ENCODE peak calls at places on chromosome 9, in six cellular contexts. One of them, this sample, is unnamed.

GRCh38 chr9:22342489-22343217 is 104.0 kb upstream of the DMRTA1 start:
- DNase-seq in AG10803: peak
- DNase-seq in mammary epithelial cell: peak
- DNase-seq in RWPE1: peak
- DNase-seq in fibroblast of mammary gland: peak
- DNase-seq in Peyer's patch: no peak
- DNase-seq in this sample: no peak

GRCh38 chr9:86660146-86660545 is 287.2 kb downstream of the GAS1 start:
- DNase-seq in fibroblast of mammary gland: peak
- DNase-seq in mammary epithelial cell: peak
- DNase-seq in RWPE1: peak
- DNase-seq in AG10803: peak
- DNase-seq in Peyer's patch: no peak
- DNase-seq in this sample: no peak

GRCh38 chr9:106619211-106619610 is 243.8 kb upstream of the ZNF462 start:
- DNase-seq in AG10803: peak
- DNase-seq in mammary epithelial cell: peak
- DNase-seq in RWPE1: peak
- DNase-seq in Peyer's patch: no peak
- DNase-seq in fibroblast of mammary gland: peak
- DNase-seq in this sample: no peak

GRCh38 chr9:18743976-18744375 is 270.0 kb downstream of the ADAMTSL1 start:
- DNase-seq in fibroblast of mammary gland: peak
- DNase-seq in Peyer's patch: no peak
- DNase-seq in RWPE1: no peak
- DNase-seq in mammary epithelial cell: peak
- DNase-seq in AG10803: peak
- DNase-seq in this sample: no peak

GRCh38 chr9:13110766-13111400 is 168.6 kb downstream of the MPDZ start:
- DNase-seq in fibroblast of mammary gland: peak
- DNase-seq in mammary epithelial cell: no peak
- DNase-seq in Peyer's patch: no peak
- DNase-seq in AG10803: peak
- DNase-seq in RWPE1: no peak
- DNase-seq in this sample: no peak

GRCh38 chr9:4596165-4596922 is 65.8 kb upstream of the PLPP6 start:
- DNase-seq in RWPE1: no peak
- DNase-seq in mammary epithelial cell: no peak
- DNase-seq in AG10803: no peak
- DNase-seq in Peyer's patch: peak
- DNase-seq in fibroblast of mammary gland: peak
- DNase-seq in this sample: no peak

GRCh38 chr9:138020120-138020794 is 142.7 kb downstream of the CACNA1B start:
- DNase-seq in fibroblast of mammary gland: no peak
- DNase-seq in AG10803: no peak
- DNase-seq in mammary epithelial cell: no peak
- DNase-seq in RWPE1: no peak
- DNase-seq in Peyer's patch: no peak
- DNase-seq in this sample: peak

GRCh38 chr9:98536542-98537173 is 172.1 kb downstream of the GABBR2 start:
- DNase-seq in fibroblast of mammary gland: no peak
- DNase-seq in mammary epithelial cell: no peak
- DNase-seq in AG10803: no peak
- DNase-seq in RWPE1: no peak
- DNase-seq in Peyer's patch: peak
- DNase-seq in this sample: no peak

GRCh38 chr9:21605489-21605931 is 123.4 kb upstream of the IFNE start:
- DNase-seq in RWPE1: no peak
- DNase-seq in Peyer's patch: no peak
- DNase-seq in AG10803: peak
- DNase-seq in fibroblast of mammary gland: peak
- DNase-seq in mammary epithelial cell: peak
- DNase-seq in this sample: no peak

GRCh38 chr9:137461663-137462395 is 2.7 kb upstream of the NSMF start:
- DNase-seq in AG10803: peak
- DNase-seq in mammary epithelial cell: no peak
- DNase-seq in RWPE1: peak
- DNase-seq in fibroblast of mammary gland: peak
- DNase-seq in Peyer's patch: peak
- DNase-seq in this sample: peak

GRCh38 chr9:112158629-112159228 is 16.4 kb downstream of the SUSD1 start:
- DNase-seq in mammary epithelial cell: no peak
- DNase-seq in Peyer's patch: no peak
- DNase-seq in RWPE1: no peak
- DNase-seq in AG10803: no peak
- DNase-seq in fibroblast of mammary gland: no peak
- DNase-seq in this sample: no peak

GRCh38 chr9:11135856-11136255 is 523.1 kb upstream of the PTPRD start:
- DNase-seq in fibroblast of mammary gland: no peak
- DNase-seq in RWPE1: no peak
- DNase-seq in mammary epithelial cell: no peak
- DNase-seq in AG10803: no peak
- DNase-seq in Peyer's patch: no peak
- DNase-seq in this sample: no peak

GRCh38 chr9:68562456-68562855 is 21.8 kb upstream of the TMEM252 start:
- DNase-seq in RWPE1: no peak
- DNase-seq in AG10803: no peak
- DNase-seq in Peyer's patch: no peak
- DNase-seq in fibroblast of mammary gland: no peak
- DNase-seq in mammary epithelial cell: no peak
- DNase-seq in this sample: no peak

GRCh38 chr9:126692041-126692758 is 78.5 kb downstream of the LMX1B start:
- DNase-seq in mammary epithelial cell: no peak
- DNase-seq in fibroblast of mammary gland: no peak
- DNase-seq in Peyer's patch: no peak
- DNase-seq in AG10803: no peak
- DNase-seq in RWPE1: no peak
- DNase-seq in this sample: peak

GRCh38 chr9:126690431-126691051 is 76.8 kb downstream of the LMX1B start:
- DNase-seq in Peyer's patch: peak
- DNase-seq in RWPE1: peak
- DNase-seq in AG10803: no peak
- DNase-seq in fibroblast of mammary gland: peak
- DNase-seq in mammary epithelial cell: no peak
- DNase-seq in this sample: no peak

GRCh38 chr9:126689027-126689825 is 75.5 kb downstream of the LMX1B start:
- DNase-seq in Peyer's patch: no peak
- DNase-seq in fibroblast of mammary gland: no peak
- DNase-seq in AG10803: no peak
- DNase-seq in mammary epithelial cell: no peak
- DNase-seq in RWPE1: no peak
- DNase-seq in this sample: no peak

GRCh38 chr9:126687868-126688503 is 74.3 kb downstream of the LMX1B start:
- DNase-seq in mammary epithelial cell: no peak
- DNase-seq in Peyer's patch: no peak
- DNase-seq in RWPE1: no peak
- DNase-seq in AG10803: no peak
- DNase-seq in fibroblast of mammary gland: no peak
- DNase-seq in this sample: no peak

DNA sequence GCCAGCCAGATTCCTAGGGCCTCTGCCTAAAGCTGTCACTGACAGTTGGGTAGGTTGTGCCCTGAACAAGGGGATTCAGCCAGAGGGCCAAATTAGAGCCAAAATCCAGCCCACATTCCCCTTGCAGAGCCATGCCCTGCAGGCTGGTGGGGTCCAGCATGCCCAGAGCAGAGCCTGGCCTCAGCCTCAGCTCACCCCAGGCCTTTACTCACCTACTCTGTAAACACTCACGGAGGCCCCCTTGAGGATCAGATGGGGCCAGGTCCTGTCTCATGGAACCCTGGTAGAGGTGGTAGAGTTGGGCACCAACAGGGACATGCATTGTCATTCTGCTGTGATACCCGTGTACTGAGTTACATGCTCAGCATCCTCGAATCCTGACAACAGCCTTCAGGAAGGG is 74.9 kb downstream of the LMX1B start:
- DNase-seq in Peyer's patch: no peak
- DNase-seq in RWPE1: no peak
- DNase-seq in AG10803: no peak
- DNase-seq in mammary epithelial cell: no peak
- DNase-seq in fibroblast of mammary gland: no peak
- DNase-seq in this sample: no peak
- TF ChIP-seq CTCF in Peyer's patch: no peak
- TF ChIP-seq CTCF in RWPE1: no peak
- TF ChIP-seq CTCF in AG10803: no peak
- TF ChIP-seq CTCF in mammary epithelial cell: no peak
- TF ChIP-seq CTCF in fibroblast of mammary gland: no peak
- TF ChIP-seq CTCF in this sample: no peak

GRCh38 chr9:132801659-132802058 is 76.4 kb downstream of the AK8 start:
- DNase-seq in mammary epithelial cell: no peak
- DNase-seq in Peyer's patch: no peak
- DNase-seq in fibroblast of mammary gland: no peak
- DNase-seq in AG10803: no peak
- DNase-seq in RWPE1: no peak
- DNase-seq in this sample: no peak

GRCh38 chr9:132802121-132802795 is 75.8 kb downstream of the AK8 start:
- DNase-seq in RWPE1: no peak
- DNase-seq in fibroblast of mammary gland: no peak
- DNase-seq in Peyer's patch: no peak
- DNase-seq in mammary epithelial cell: no peak
- DNase-seq in AG10803: no peak
- DNase-seq in this sample: no peak

GRCh38 chr9:132800038-132800648 is 77.9 kb downstream of the AK8 start:
- DNase-seq in AG10803: peak
- DNase-seq in RWPE1: peak
- DNase-seq in fibroblast of mammary gland: peak
- DNase-seq in Peyer's patch: peak
- DNase-seq in mammary epithelial cell: peak
- DNase-seq in this sample: no peak

GRCh38 chr9:132797861-132798659 is 80.0 kb downstream of the AK8 start:
- DNase-seq in mammary epithelial cell: no peak
- DNase-seq in RWPE1: no peak
- DNase-seq in AG10803: peak
- DNase-seq in fibroblast of mammary gland: peak
- DNase-seq in Peyer's patch: no peak
- DNase-seq in this sample: no peak

DNA sequence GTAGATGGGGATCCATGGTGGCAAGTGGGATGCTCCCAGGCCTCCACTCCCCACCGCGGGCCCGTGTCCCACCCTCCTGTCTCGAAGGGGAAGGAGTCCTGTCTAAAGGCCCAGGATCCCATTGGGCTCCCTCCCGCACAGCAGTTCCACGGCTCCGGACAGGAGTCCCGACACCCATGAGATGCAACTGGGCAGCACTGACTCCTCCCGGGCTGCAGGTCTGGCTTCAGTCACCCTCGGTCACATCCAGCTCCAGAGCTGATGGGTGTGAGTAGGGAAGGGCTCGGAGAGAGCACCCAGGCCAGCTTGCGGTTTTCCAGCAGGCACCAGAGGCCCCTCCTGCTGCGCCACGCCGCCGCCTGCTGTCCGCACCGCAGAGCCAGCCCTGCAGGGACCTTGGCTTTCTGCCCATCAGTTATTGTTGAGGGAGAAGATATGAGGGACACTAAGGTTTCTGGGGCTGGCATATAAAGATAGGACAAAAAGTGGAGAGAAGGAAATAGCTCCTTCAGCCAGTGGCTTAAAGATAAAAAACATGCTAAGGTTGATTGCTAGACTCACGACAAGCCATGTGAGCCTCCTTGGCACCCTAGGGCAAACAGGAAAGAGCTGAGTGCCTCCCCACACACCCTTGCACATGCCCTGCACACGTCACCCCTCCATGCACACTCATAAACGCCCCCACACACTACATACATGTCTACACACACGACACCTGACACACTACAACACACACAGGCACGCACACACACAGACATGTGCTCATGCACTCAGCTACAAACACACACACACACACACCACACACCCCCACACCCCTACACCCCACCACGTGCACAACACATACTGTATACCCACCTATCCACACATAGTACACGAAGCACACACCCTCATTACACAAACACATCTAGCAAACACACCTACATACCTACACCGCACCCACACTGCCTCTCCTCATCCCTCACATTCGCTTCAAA is 79.0 kb downstream of the AK8 start:
- DNase-seq in RWPE1: no peak
- DNase-seq in Peyer's patch: no peak
- DNase-seq in mammary epithelial cell: no peak
- DNase-seq in fibroblast of mammary gland: peak
- DNase-seq in AG10803: no peak
- DNase-seq in this sample: no peak
- TF ChIP-seq CTCF in RWPE1: no peak
- TF ChIP-seq CTCF in Peyer's patch: no peak
- TF ChIP-seq CTCF in mammary epithelial cell: no peak
- TF ChIP-seq CTCF in fibroblast of mammary gland: no peak
- TF ChIP-seq CTCF in AG10803: no peak
- TF ChIP-seq CTCF in this sample: no peak

DNA sequence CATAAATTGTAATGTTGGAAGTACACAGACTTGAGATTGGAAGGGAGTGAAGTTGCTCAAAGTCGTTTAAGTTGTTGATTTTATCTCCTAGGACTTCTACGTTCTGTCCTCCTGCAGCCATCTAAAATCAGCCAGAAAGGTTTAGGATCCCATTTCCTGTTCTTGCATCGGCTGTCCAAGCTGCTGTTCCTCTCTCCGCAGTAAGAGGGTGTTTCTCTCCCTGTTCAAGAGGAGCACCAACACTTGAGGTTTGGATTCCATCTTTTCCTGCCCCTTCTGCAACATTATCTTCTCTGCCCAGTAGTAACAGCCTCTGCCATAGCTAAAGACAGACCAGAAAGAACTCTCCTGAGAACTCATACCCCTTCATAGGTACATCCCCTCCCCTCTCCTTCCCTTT is 373.4 kb downstream of the GADD45G start:
- DNase-seq in RWPE1: peak
- DNase-seq in mammary epithelial cell: no peak
- DNase-seq in Peyer's patch: no peak
- DNase-seq in AG10803: peak
- DNase-seq in fibroblast of mammary gland: no peak
- DNase-seq in this sample: no peak
- TF ChIP-seq CTCF in RWPE1: no peak
- TF ChIP-seq CTCF in mammary epithelial cell: peak
- TF ChIP-seq CTCF in Peyer's patch: no peak
- TF ChIP-seq CTCF in AG10803: peak
- TF ChIP-seq CTCF in fibroblast of mammary gland: peak
- TF ChIP-seq CTCF in this sample: peak

DNA sequence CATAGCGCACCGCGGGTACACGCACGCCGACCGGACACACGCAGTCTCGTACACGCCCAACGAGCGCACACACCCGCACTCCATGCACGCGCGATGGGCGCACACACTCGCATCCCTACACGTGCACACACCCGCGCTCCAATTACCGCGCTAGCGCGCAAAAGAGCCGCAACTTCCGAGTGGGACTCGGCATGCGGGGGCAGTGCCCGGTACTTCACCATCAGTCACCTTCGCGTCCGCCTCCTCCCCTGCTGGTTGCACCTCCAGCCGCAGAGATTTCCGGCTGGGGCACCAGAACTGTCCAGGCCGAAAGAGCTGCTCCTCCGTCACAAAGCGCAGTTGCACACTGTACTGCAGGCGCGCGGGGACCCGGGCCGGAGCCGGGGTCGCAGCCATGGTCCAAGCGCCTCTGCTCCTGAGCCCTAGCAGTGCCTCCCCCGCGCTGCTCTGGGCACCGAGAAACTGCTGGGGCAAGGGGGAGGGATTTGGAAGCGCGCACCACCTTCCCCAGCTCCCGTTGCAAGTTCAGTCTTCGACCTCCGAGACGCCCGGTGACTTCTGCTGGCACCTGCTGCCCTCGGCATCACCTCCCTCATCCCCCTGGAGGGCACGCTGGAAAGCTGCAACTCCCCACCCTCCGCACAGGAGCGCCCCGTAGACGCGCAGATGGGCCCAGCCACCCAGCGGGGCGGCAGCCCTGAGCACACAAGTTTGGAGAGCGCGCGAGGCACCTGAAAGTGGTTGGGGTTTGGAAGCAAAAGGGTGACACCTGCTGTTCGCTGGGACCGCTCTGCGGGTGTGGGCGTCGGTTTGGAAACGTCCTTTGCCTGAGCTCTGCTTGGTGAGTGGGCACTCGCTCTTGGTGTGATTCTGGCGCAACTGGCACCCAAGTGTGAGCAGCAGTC is 337.4 kb upstream of the PUM3 start:
- DNase-seq in RWPE1: peak
- DNase-seq in AG10803: no peak
- DNase-seq in Peyer's patch: no peak
- DNase-seq in mammary epithelial cell: peak
- DNase-seq in fibroblast of mammary gland: peak
- DNase-seq in this sample: no peak
- TF ChIP-seq CTCF in RWPE1: no peak
- TF ChIP-seq CTCF in AG10803: no peak
- TF ChIP-seq CTCF in Peyer's patch: no peak
- TF ChIP-seq CTCF in mammary epithelial cell: peak
- TF ChIP-seq CTCF in fibroblast of mammary gland: peak
- TF ChIP-seq CTCF in this sample: no peak

This sample was measured in CD14-positive monocyte.